ENCODE peak calls at places on chromosome 12, in eight cellular contexts. X is stimulated activated CD4-positive, alpha-beta T cell treated with anti-CD3 and anti-CD28 coated beads, Interleukin-15, amount 100 ng/mL, for 1 hour; A is LHCN-M2; C is stimulated activated CD8-positive, alpha-beta memory T cell treated with anti-CD3 and anti-CD28 coated beads, Interleukin-4, amount 100 ng/mL, for 4 hours; Z is vagina; T is HuH-7; N is NAMALWA; V is iris pigment epithelial cell. B is an unnamed sample.

GRCh38 chr12:108337235-108338223 is 1.6 kb downstream of the CMKLR1 start:
- DNase-seq in X (no peak), A (peak), C (no peak), Z (no peak), T (peak), N (peak), V (peak), B (peak)

GRCh38 chr12:108570743-108571603 is 8.6 kb downstream of the ISCU start:
- DNase-seq in X (no peak), A (peak), C (no peak), Z (no peak), T (no peak), N (peak), V (peak), B (no peak)

GRCh38 chr12:6345319-6346071 is 3.6 kb upstream of the TNFRSF1A start:
- DNase-seq in X (no peak), A (peak), C (no peak), Z (no peak), T (no peak), N (no peak), V (peak), B (peak)

GRCh38 chr12:78888583-78888982 is 24.0 kb downstream of the SYT1 start:
- DNase-seq in X (no peak), A (no peak), C (no peak), Z (no peak), T (no peak), N (peak), V (no peak), B (no peak)

GRCh38 chr12:46386360-46386867 is 13.8 kb upstream of the SLC38A2 start:
- DNase-seq in X (no peak), A (peak), C (no peak), Z (no peak), T (no peak), N (no peak), V (peak), B (no peak)

GRCh38 chr12:118999107-118999506 is 17.8 kb downstream of the SRRM4 start:
- DNase-seq in X (no peak), A (no peak), C (no peak), Z (no peak), T (no peak), N (no peak), V (no peak), B (no peak)

GRCh38 chr12:113048716-113049127 is 7.8 kb upstream of the DTX1 start:
- DNase-seq in X (peak), A (peak), C (peak), Z (no peak), T (peak), N (peak), V (peak), B (no peak)

GRCh38 chr12:121955258-121956040 is 37.1 kb downstream of the CFAP251 start:
- DNase-seq in X (no peak), A (peak), C (no peak), Z (no peak), T (no peak), N (peak), V (peak), B (no peak)

GRCh38 chr12:109541412-109541725 is 31.9 kb downstream of the MMAB start:
- DNase-seq in X (no peak), A (peak), C (no peak), Z (no peak), T (no peak), N (no peak), V (peak), B (no peak)

GRCh38 chr12:6200266-6201198 is at the start of gene CD9:
- DNase-seq in X (no peak), A (peak), C (peak), Z (no peak), T (peak), N (peak), V (no peak), B (peak)

GRCh38 chr12:6821271-6821673 is 349 bp upstream of the GPR162 start:
- DNase-seq in X (no peak), A (peak), C (no peak), Z (no peak), T (no peak), N (no peak), V (peak), B (peak)

GRCh38 chr12:47789141-47789540 is 16.1 kb downstream of the SLC48A1 start:
- DNase-seq in X (no peak), A (no peak), C (no peak), Z (no peak), T (no peak), N (no peak), V (no peak), B (no peak)

GRCh38 chr12:105300883-105301282 is 29.6 kb upstream of the C12orf75 start:
- DNase-seq in X (no peak), A (no peak), C (no peak), Z (no peak), T (no peak), N (no peak), V (no peak), B (no peak)

GRCh38 chr12:25014961-25015360 is 66.1 kb upstream of the BCAT1 start:
- DNase-seq in X (no peak), A (peak), C (no peak), Z (no peak), T (no peak), N (no peak), V (peak), B (no peak)

GRCh38 chr12:56266634-56267442 is at the start of gene COQ10A:
- DNase-seq in X (peak), A (peak), C (peak), Z (no peak), T (peak), N (peak), V (peak), B (peak)

GRCh38 chr12:4228122-4228580 is 45.4 kb upstream of the CCND2 start:
- DNase-seq in X (no peak), A (no peak), C (no peak), Z (no peak), T (no peak), N (no peak), V (no peak), B (no peak)

GRCh38 chr12:106978035-106978800 is 8.7 kb downstream of the MTERF2 start:
- DNase-seq in X (no peak), A (peak), C (no peak), Z (no peak), T (no peak), N (no peak), V (no peak), B (no peak)

GRCh38 chr12:49345048-49345839 is 1.4 kb upstream of the DNAJC22 start:
- DNase-seq in X (no peak), A (no peak), C (no peak), Z (no peak), T (peak), N (peak), V (no peak), B (no peak)

GRCh38 chr12:68612245-68612644 is 1.5 kb downstream of the RAP1B start:
- DNase-seq in X (no peak), A (no peak), C (no peak), Z (no peak), T (no peak), N (peak), V (peak), B (no peak)

GRCh38 chr12:53627919-53628318 is 1.7 kb upstream of the ATF7 start:
- DNase-seq in X (no peak), A (no peak), C (no peak), Z (no peak), T (no peak), N (no peak), V (no peak), B (no peak)

GRCh38 chr12:93376436-93377251 is 1.1 kb upstream of the NUDT4 start:
- DNase-seq in X (no peak), A (peak), C (no peak), Z (no peak), T (peak), N (no peak), V (peak), B (no peak)

GRCh38 chr12:131391399-131391798 is 319.5 kb upstream of the SFSWAP start:
- DNase-seq in X (no peak), A (no peak), C (no peak), Z (no peak), T (no peak), N (no peak), V (no peak), B (no peak)

GRCh38 chr12:124675881-124676688 is 108.7 kb upstream of the NCOR2 start:
- DNase-seq in X (no peak), A (no peak), C (no peak), Z (no peak), T (no peak), N (no peak), V (peak), B (peak)

GRCh38 chr12:6396031-6396430 is 12.1 kb downstream of the LTBR start:
- DNase-seq in X (no peak), A (no peak), C (no peak), Z (no peak), T (no peak), N (no peak), V (no peak), B (no peak)

GRCh38 chr12:109296431-109296830 is 12.7 kb downstream of the FOXN4 start:
- DNase-seq in X (no peak), A (no peak), C (no peak), Z (no peak), T (no peak), N (no peak), V (no peak), B (no peak)